ENCODE peak calls at places on chromosomes 5 and 9, in six cellular contexts. W is mesenchymal stem cell, P is H9, Q is mesendoderm, G is neuronal stem cell, F is H1. R is an unnamed sample.

GRCh38 chr5:135342227-135342859 is 56.7 kb downstream of the MACROH2A1 start:
- DNase-seq in P (no peak), W (no peak), Q (no peak), G (no peak), F (no peak), R (no peak)

GRCh38 chr5:14167211-14167845 is 24.2 kb downstream of the TRIO start:
- DNase-seq in Q (no peak), F (no peak), W (peak; percentile 76), P (no peak), G (no peak), R (peak; percentile 70)

GRCh38 chr9:134424818-134425217 is 98.6 kb downstream of the RXRA start:
- DNase-seq in Q (no peak), F (no peak), G (no peak), P (no peak), W (no peak), R (no peak)

GRCh38 chr9:77848897-77849296 is 182.7 kb downstream of the GNAQ start:
- DNase-seq in P (no peak), G (no peak), Q (peak; percentile 46), W (peak; percentile 93), F (no peak), R (peak; percentile 91)

GRCh38 chr5:103800728-103801127 is 238.1 kb upstream of the NUDT12 start:
- DNase-seq in G (no peak), P (no peak), W (peak; percentile 22), F (no peak), Q (no peak), R (peak; percentile 0)

GRCh38 chr5:76303917-76304316 is 99.2 kb upstream of the IQGAP2 start:
- DNase-seq in Q (peak; percentile 82), W (no peak), F (no peak), P (no peak), G (no peak), R (no peak)

GRCh38 chr9:89822996-89823395 is 218.2 kb downstream of the GADD45G start:
- DNase-seq in Q (no peak), F (no peak), W (no peak), G (no peak), P (no peak), R (no peak)

GRCh38 chr9:36276840-36277239 is 18.6 kb upstream of the GNE start:
- DNase-seq in G (no peak), F (no peak), P (no peak), Q (no peak), W (peak; percentile 63), R (peak; percentile 90)

GRCh38 chr9:68894502-68894901 is 119.4 kb downstream of the PRKACG start:
- DNase-seq in W (no peak), F (no peak), Q (peak; percentile 86), G (no peak), P (no peak), R (no peak)

GRCh38 chr9:114460513-114461225 is 44.6 kb downstream of the WHRN start:
- DNase-seq in F (no peak), G (no peak), Q (no peak), P (peak; percentile 22), W (no peak), R (no peak)

GRCh38 chr5:65933295-65933694 is 6.9 kb downstream of the ERBIN start:
- DNase-seq in Q (no peak), G (no peak), P (no peak), F (no peak), W (no peak), R (no peak)

GRCh38 chr5:180798193-180798592 is 4.4 kb downstream of the MGAT1 start:
- DNase-seq in W (no peak), G (no peak), F (no peak), P (no peak), Q (no peak), R (no peak)

GRCh38 chr5:111463304-111463703 is 49.0 kb downstream of the STARD4 start:
- DNase-seq in W (no peak), G (no peak), P (peak; percentile 41), F (no peak), Q (peak; percentile 8), R (no peak)

GRCh38 chr9:73114958-73115357 is 36.7 kb upstream of the ANXA1 start:
- DNase-seq in G (no peak), Q (no peak), F (no peak), P (no peak), W (no peak), R (no peak)

GRCh38 chr5:151751593-151751992 is 6.8 kb downstream of the ATOX1 start:
- DNase-seq in G (no peak), W (no peak), Q (no peak), F (no peak), P (no peak), R (no peak)

GRCh38 chr5:5584236-5584749 is 161.8 kb downstream of the ICE1 start:
- DNase-seq in P (no peak), Q (no peak), W (no peak), G (no peak), F (no peak), R (no peak)

GRCh38 chr5:164649266-164649665 is 1143.8 kb downstream of the MAT2B start:
- DNase-seq in Q (peak; percentile 48), P (no peak), F (no peak), W (no peak), G (no peak), R (no peak)

GRCh38 chr5:97181856-97182545 is 1.0 kb downstream of the RIOK2 start:
- DNase-seq in Q (no peak), G (no peak), W (peak; percentile 28), P (no peak), F (no peak), R (peak; percentile 50)

GRCh38 chr5:135249658-135250057 is 149.4 kb downstream of the MACROH2A1 start:
- DNase-seq in W (peak; percentile 35), F (no peak), G (no peak), Q (no peak), P (no peak), R (peak; percentile 66)

GRCh38 chr5:74543162-74543995 is 97.1 kb downstream of the ENC1 start:
- DNase-seq in P (peak; percentile 63), F (peak; percentile 53), Q (peak; percentile 97), G (peak; percentile 46), W (peak; percentile 88), R (peak; percentile 80)

GRCh38 chr5:78467744-78468357 is 107.4 kb downstream of the SCAMP1 start:
- DNase-seq in Q (peak; percentile 44), G (peak; percentile 6), W (peak; percentile 52), P (no peak), F (no peak), R (peak; percentile 74)

GRCh38 chr5:92908952-92909351 is 672.1 kb downstream of the NR2F1-AS1 start:
- DNase-seq in W (peak; percentile 23), P (no peak), F (no peak), G (no peak), Q (no peak), R (no peak)

GRCh38 chr5:177429248-177430045 is 3.0 kb downstream of the GRK6 start:
- DNase-seq in W (no peak), G (no peak), P (no peak), Q (no peak), F (no peak), R (no peak)

GRCh38 chr9:84404095-84404686 is 63.6 kb upstream of the SLC28A3 start:
- DNase-seq in W (peak; percentile 3), F (no peak), P (peak; percentile 43), Q (peak; percentile 52), G (peak; percentile 23), R (no peak)

GRCh38 chr5:150120062-150120441 is 33.7 kb upstream of the CSF1R start:
- DNase-seq in Q (no peak), P (no peak), G (no peak), W (no peak), F (no peak), R (no peak)

GRCh38 chr5:132873930-132874271 is 433 bp downstream of the LEAP2 start:
- DNase-seq in G (no peak), W (no peak), F (no peak), Q (no peak), P (no peak), R (no peak)

GRCh38 chr5:132873119-132873929 is at the start of gene LEAP2:
- DNase-seq in P (no peak), G (no peak), W (no peak), F (no peak), Q (no peak), R (peak; percentile 39)

GRCh38 chr5:132877938-132878337 is 4.5 kb downstream of the LEAP2 start:
- DNase-seq in G (no peak), W (peak; percentile 66), P (no peak), Q (no peak), F (no peak), R (peak; percentile 82)

GRCh38 chr5:132876020-132876759 is 2.7 kb downstream of the LEAP2 start:
- DNase-seq in F (no peak), P (no peak), W (peak; percentile 40), G (no peak), Q (no peak), R (peak; percentile 69)

DNA sequence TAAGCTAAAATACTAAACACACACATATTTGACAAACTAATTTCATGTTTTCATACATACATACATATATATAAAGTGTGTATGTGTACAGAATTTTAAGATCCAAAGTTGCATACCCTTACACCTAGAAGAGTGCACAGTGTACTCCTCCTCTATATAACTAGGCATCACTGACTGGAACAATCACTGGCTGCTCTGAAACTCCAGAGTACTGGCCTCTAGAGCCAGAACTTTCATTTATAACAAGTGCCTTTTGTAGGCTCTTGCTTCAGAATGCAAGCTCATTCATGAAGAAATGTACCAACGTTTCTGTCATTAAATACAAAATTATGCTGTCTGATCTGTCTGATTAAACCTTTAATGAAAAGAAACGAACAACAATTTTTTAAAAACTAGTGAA is 4.0 kb downstream of the LEAP2 start:
- DNase-seq in W (no peak), G (no peak), P (no peak), Q (no peak), F (no peak), R (no peak)
- H2BK15ac ChIP-seq in W (no peak overlapping the region), G (no peak overlapping the region), P (no peak overlapping the region), Q (no peak overlapping the region), F (no peak overlapping the region), R (no peak overlapping the region)

GRCh38 chr5:36643162-36643561 is 36.8 kb downstream of the SLC1A3 start:
- DNase-seq in P (no peak), F (no peak), G (no peak), Q (no peak), W (no peak), R (no peak)
- H3K4me2 ChIP-seq in P (no peak overlapping the region), F (no peak overlapping the region), G (no peak overlapping the region), Q (no peak overlapping the region), W (no peak overlapping the region), R (no peak overlapping the region)

GRCh38 chr5:129014185-129014584 is 48.9 kb downstream of the SLC27A6 start:
- DNase-seq in Q (no peak), P (no peak), W (no peak), F (no peak), G (no peak), R (no peak)

GRCh38 chr5:129021744-129022143 is 56.5 kb downstream of the SLC27A6 start:
- DNase-seq in F (no peak), G (no peak), Q (no peak), W (no peak), P (no peak), R (no peak)

GRCh38 chr5:129019401-129019908 is 54.2 kb downstream of the SLC27A6 start:
- DNase-seq in W (peak; percentile 7), Q (no peak), P (no peak), F (no peak), G (no peak), R (peak; percentile 17)

GRCh38 chr5:129020683-129021082 is 55.4 kb downstream of the SLC27A6 start:
- DNase-seq in G (no peak), W (no peak), F (no peak), P (no peak), Q (no peak), R (no peak)

GRCh38 chr5:129018836-129019235 is 53.5 kb downstream of the SLC27A6 start:
- DNase-seq in F (no peak), P (no peak), W (no peak), Q (peak; percentile 54), G (no peak), R (no peak)
- H2BK15ac ChIP-seq in F (no peak overlapping the region), P (no peak overlapping the region), W (no peak overlapping the region), Q (no peak overlapping the region), G (no peak overlapping the region), R (no peak overlapping the region)

GRCh38 chr5:173781826-173782670 is 106.1 kb upstream of the CPEB4 start:
- DNase-seq in G (no peak), P (no peak), Q (peak; percentile 42), F (no peak), W (peak; percentile 95), R (peak; percentile 94)
- H3K4me2 ChIP-seq in G (no peak overlapping the region), P (no peak overlapping the region), Q (no peak overlapping the region), F (no peak overlapping the region), W (no peak overlapping the region), R (peak overlapping the region; percentile 58)

R was measured in IMR-90.